ENCODE peak calls at places on chromosomes 12 and 14, in six cellular contexts. One of them, this sample, is unnamed.

GRCh38 chr14:53146739-53147138 is 6.4 kb downstream of the DDHD1 start:
- DNase-seq in endothelial cell: no peak
- DNase-seq in AG04450: no peak
- DNase-seq in esophagus squamous epithelium: no peak
- DNase-seq in psoas muscle: no peak
- DNase-seq in Peyer's patch: no peak
- DNase-seq in this sample: no peak

GRCh38 chr12:1593232-1594044 is 943 bp downstream of the FBXL14 start:
- DNase-seq in endothelial cell: peak
- DNase-seq in AG04450: no peak
- DNase-seq in esophagus squamous epithelium: no peak
- DNase-seq in psoas muscle: peak
- DNase-seq in Peyer's patch: peak
- DNase-seq in this sample: no peak

GRCh38 chr12:4118017-4118510 is 155.5 kb upstream of the CCND2 start:
- DNase-seq in endothelial cell: no peak
- DNase-seq in AG04450: peak
- DNase-seq in esophagus squamous epithelium: no peak
- DNase-seq in psoas muscle: peak
- DNase-seq in Peyer's patch: peak
- DNase-seq in this sample: peak

GRCh38 chr14:77647853-77648252 is 31.4 kb upstream of the SPTLC2 start:
- DNase-seq in endothelial cell: no peak
- DNase-seq in AG04450: no peak
- DNase-seq in esophagus squamous epithelium: no peak
- DNase-seq in psoas muscle: no peak
- DNase-seq in Peyer's patch: no peak
- DNase-seq in this sample: no peak

GRCh38 chr14:37088356-37088755 is 84.0 kb downstream of the SLC25A21 start:
- DNase-seq in endothelial cell: no peak
- DNase-seq in AG04450: no peak
- DNase-seq in esophagus squamous epithelium: no peak
- DNase-seq in psoas muscle: no peak
- DNase-seq in Peyer's patch: no peak
- DNase-seq in this sample: no peak

GRCh38 chr14:49966304-49966809 is 73.5 kb downstream of the ARF6 start:
- DNase-seq in endothelial cell: no peak
- DNase-seq in AG04450: no peak
- DNase-seq in esophagus squamous epithelium: no peak
- DNase-seq in psoas muscle: no peak
- DNase-seq in Peyer's patch: no peak
- DNase-seq in this sample: no peak

GRCh38 chr12:18589316-18589715 is 148.5 kb downstream of the PLCZ1 start:
- DNase-seq in endothelial cell: no peak
- DNase-seq in AG04450: no peak
- DNase-seq in esophagus squamous epithelium: no peak
- DNase-seq in psoas muscle: no peak
- DNase-seq in Peyer's patch: no peak
- DNase-seq in this sample: no peak

GRCh38 chr12:1936406-1937320 is 18.2 kb upstream of the CACNA2D4 start:
- DNase-seq in endothelial cell: no peak
- DNase-seq in AG04450: peak
- DNase-seq in esophagus squamous epithelium: no peak
- DNase-seq in psoas muscle: peak
- DNase-seq in Peyer's patch: no peak
- DNase-seq in this sample: no peak

GRCh38 chr12:442235-442884 is 17.4 kb upstream of the B4GALNT3 start:
- DNase-seq in endothelial cell: peak
- DNase-seq in AG04450: peak
- DNase-seq in esophagus squamous epithelium: no peak
- DNase-seq in psoas muscle: no peak
- DNase-seq in Peyer's patch: peak
- DNase-seq in this sample: peak

GRCh38 chr14:61121293-61121897 is 140.3 kb downstream of the SLC38A6 start:
- DNase-seq in endothelial cell: no peak
- DNase-seq in AG04450: no peak
- DNase-seq in esophagus squamous epithelium: no peak
- DNase-seq in psoas muscle: no peak
- DNase-seq in Peyer's patch: no peak
- DNase-seq in this sample: no peak

GRCh38 chr14:72878746-72879145 is 15.2 kb downstream of the DPF3 start:
- DNase-seq in endothelial cell: no peak
- DNase-seq in AG04450: no peak
- DNase-seq in esophagus squamous epithelium: no peak
- DNase-seq in psoas muscle: no peak
- DNase-seq in Peyer's patch: no peak
- DNase-seq in this sample: no peak

GRCh38 chr12:47848853-47849252 is 29.1 kb upstream of the HDAC7 start:
- DNase-seq in endothelial cell: no peak
- DNase-seq in AG04450: no peak
- DNase-seq in esophagus squamous epithelium: no peak
- DNase-seq in psoas muscle: no peak
- DNase-seq in Peyer's patch: no peak
- DNase-seq in this sample: no peak

GRCh38 chr14:23548351-23549318 is 2.9 kb downstream of the ZFHX2 start:
- DNase-seq in endothelial cell: no peak
- DNase-seq in AG04450: no peak
- DNase-seq in esophagus squamous epithelium: no peak
- DNase-seq in psoas muscle: no peak
- DNase-seq in Peyer's patch: no peak
- DNase-seq in this sample: no peak

GRCh38 chr12:1171657-1172056 is 180.6 kb downstream of the ERC1 start:
- DNase-seq in endothelial cell: no peak
- DNase-seq in AG04450: no peak
- DNase-seq in esophagus squamous epithelium: no peak
- DNase-seq in psoas muscle: no peak
- DNase-seq in Peyer's patch: no peak
- DNase-seq in this sample: no peak

GRCh38 chr12:46524778-46525177 is 152.2 kb upstream of the SLC38A2 start:
- DNase-seq in endothelial cell: no peak
- DNase-seq in AG04450: peak
- DNase-seq in esophagus squamous epithelium: no peak
- DNase-seq in psoas muscle: peak
- DNase-seq in Peyer's patch: peak
- DNase-seq in this sample: no peak

GRCh38 chr12:118358607-118359540 is 13.8 kb downstream of the TAOK3 start:
- DNase-seq in endothelial cell: no peak
- DNase-seq in AG04450: no peak
- DNase-seq in esophagus squamous epithelium: no peak
- DNase-seq in psoas muscle: no peak
- DNase-seq in Peyer's patch: no peak
- DNase-seq in this sample: peak

GRCh38 chr14:58882577-58883018 is 244.8 kb downstream of the DACT1 start:
- DNase-seq in endothelial cell: no peak
- DNase-seq in AG04450: no peak
- DNase-seq in esophagus squamous epithelium: no peak
- DNase-seq in psoas muscle: no peak
- DNase-seq in Peyer's patch: no peak
- DNase-seq in this sample: no peak

GRCh38 chr14:94051115-94051514 is 25.0 kb downstream of the OTUB2 start:
- DNase-seq in endothelial cell: peak
- DNase-seq in AG04450: peak
- DNase-seq in esophagus squamous epithelium: no peak
- DNase-seq in psoas muscle: no peak
- DNase-seq in Peyer's patch: no peak
- DNase-seq in this sample: no peak

GRCh38 chr12:121582583-121583333 is 1.9 kb upstream of the KDM2B start:
- DNase-seq in endothelial cell: no peak
- DNase-seq in AG04450: no peak
- DNase-seq in esophagus squamous epithelium: no peak
- DNase-seq in psoas muscle: no peak
- DNase-seq in Peyer's patch: no peak
- DNase-seq in this sample: no peak

GRCh38 chr12:20367731-20368652 is at the start of gene PDE3A:
- DNase-seq in endothelial cell: peak
- DNase-seq in AG04450: no peak
- DNase-seq in esophagus squamous epithelium: no peak
- DNase-seq in psoas muscle: peak
- DNase-seq in Peyer's patch: no peak
- DNase-seq in this sample: no peak

GRCh38 chr12:57099766-57100165 is 10.9 kb downstream of the NAB2 start:
- DNase-seq in endothelial cell: no peak
- DNase-seq in AG04450: no peak
- DNase-seq in esophagus squamous epithelium: no peak
- DNase-seq in psoas muscle: no peak
- DNase-seq in Peyer's patch: no peak
- DNase-seq in this sample: no peak

GRCh38 chr14:78897443-78897842 is 727.3 kb downstream of the NRXN3 start:
- DNase-seq in endothelial cell: no peak
- DNase-seq in AG04450: no peak
- DNase-seq in esophagus squamous epithelium: no peak
- DNase-seq in psoas muscle: no peak
- DNase-seq in Peyer's patch: no peak
- DNase-seq in this sample: no peak

GRCh38 chr14:51006781-51007211 is 62.5 kb upstream of the PYGL start:
- DNase-seq in endothelial cell: no peak
- DNase-seq in AG04450: peak
- DNase-seq in esophagus squamous epithelium: no peak
- DNase-seq in psoas muscle: peak
- DNase-seq in Peyer's patch: no peak
- DNase-seq in this sample: no peak

GRCh38 chr12:92421701-92422100 is 276.1 kb upstream of the BTG1 start:
- DNase-seq in endothelial cell: no peak
- DNase-seq in AG04450: no peak
- DNase-seq in esophagus squamous epithelium: no peak
- DNase-seq in psoas muscle: no peak
- DNase-seq in Peyer's patch: no peak
- DNase-seq in this sample: no peak

GRCh38 chr14:24428628-24429394 is 657 bp downstream of the CBLN3 start:
- DNase-seq in endothelial cell: no peak
- DNase-seq in AG04450: no peak
- DNase-seq in esophagus squamous epithelium: no peak
- DNase-seq in psoas muscle: no peak
- DNase-seq in Peyer's patch: no peak
- DNase-seq in this sample: no peak

GRCh38 chr14:32230695-32231280 is 27.7 kb upstream of the RNU6-8 start:
- DNase-seq in endothelial cell: no peak
- DNase-seq in AG04450: peak
- DNase-seq in esophagus squamous epithelium: no peak
- DNase-seq in psoas muscle: no peak
- DNase-seq in Peyer's patch: no peak
- DNase-seq in this sample: no peak

DNA sequence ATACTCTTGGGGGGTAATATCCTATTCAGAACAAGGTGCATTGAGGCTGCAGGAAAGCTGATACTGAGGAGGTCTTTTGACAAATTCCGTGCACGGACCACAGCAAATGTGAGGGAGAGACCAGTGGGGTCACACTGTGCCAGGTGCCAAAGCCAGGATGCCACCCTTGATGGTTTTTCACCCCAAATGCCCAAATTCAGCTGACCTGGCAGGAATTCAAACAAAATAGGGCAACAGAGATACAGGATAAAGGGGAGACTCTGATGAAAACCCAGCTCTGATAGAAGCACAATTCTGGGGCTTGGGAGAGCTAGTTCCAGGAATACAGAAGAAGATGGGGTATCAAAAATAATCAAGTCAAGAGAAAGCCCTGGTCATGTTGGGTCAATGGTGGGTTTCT is 55.3 kb downstream of the SLC8A3 start:
- DNase-seq in endothelial cell: no peak
- DNase-seq in AG04450: no peak
- DNase-seq in esophagus squamous epithelium: no peak
- DNase-seq in psoas muscle: no peak
- DNase-seq in Peyer's patch: no peak
- DNase-seq in this sample: no peak
- TF ChIP-seq CTCF in endothelial cell: no peak
- TF ChIP-seq CTCF in AG04450: no peak
- TF ChIP-seq CTCF in esophagus squamous epithelium: no peak
- TF ChIP-seq CTCF in psoas muscle: no peak
- TF ChIP-seq CTCF in Peyer's patch: no peak
- TF ChIP-seq CTCF in this sample: no peak

DNA sequence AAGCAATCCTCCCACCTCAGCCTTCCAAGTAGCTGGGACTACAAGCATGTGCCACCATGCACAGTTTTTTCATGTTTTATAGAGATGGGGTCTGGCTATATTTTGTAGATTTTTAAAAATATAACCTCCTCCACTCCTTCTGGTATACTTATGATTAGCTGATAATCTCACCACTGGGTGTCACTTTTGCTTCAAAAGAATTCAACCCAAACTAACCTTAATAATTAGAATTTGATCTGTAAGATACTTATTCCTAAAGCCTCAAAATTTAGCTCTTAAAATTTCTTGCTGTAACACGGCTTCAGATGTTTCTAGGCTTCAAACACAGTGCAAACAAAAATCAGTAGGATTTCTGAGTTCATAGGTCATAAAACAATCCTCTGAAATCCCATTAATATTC is 130.3 kb downstream of the CEP83 start:
- DNase-seq in endothelial cell: no peak
- DNase-seq in AG04450: no peak
- DNase-seq in esophagus squamous epithelium: no peak
- DNase-seq in psoas muscle: no peak
- DNase-seq in Peyer's patch: no peak
- DNase-seq in this sample: no peak
- TF ChIP-seq CTCF in endothelial cell: no peak
- TF ChIP-seq CTCF in AG04450: peak
- TF ChIP-seq CTCF in esophagus squamous epithelium: no peak
- TF ChIP-seq CTCF in psoas muscle: no peak
- TF ChIP-seq CTCF in Peyer's patch: no peak
- TF ChIP-seq CTCF in this sample: no peak

DNA sequence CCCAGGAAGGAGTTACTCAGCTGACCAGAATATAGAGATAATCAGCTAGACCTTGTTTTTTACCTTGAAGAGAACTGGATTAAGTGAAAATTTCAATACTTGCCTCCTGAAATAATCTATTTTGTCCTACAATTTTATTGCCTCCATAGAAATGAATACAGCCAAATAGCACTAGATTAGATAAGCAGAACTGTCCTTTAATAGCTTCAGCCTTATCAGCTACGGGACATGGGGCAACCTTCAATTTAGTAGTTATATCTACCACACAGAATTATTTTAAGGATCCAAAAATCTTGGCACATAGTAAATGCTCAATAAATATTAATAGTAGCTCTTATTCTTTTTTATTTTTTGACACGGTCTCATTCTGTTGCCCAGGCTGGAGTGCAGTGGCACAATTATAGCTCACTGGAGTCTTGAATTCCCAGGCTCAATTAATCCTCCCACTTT is 67.2 kb upstream of the PLEKHG3 start:
- DNase-seq in endothelial cell: no peak
- DNase-seq in AG04450: no peak
- DNase-seq in esophagus squamous epithelium: no peak
- DNase-seq in psoas muscle: no peak
- DNase-seq in Peyer's patch: no peak
- DNase-seq in this sample: no peak
- TF ChIP-seq CTCF in endothelial cell: peak
- TF ChIP-seq CTCF in AG04450: no peak
- TF ChIP-seq CTCF in esophagus squamous epithelium: no peak
- TF ChIP-seq CTCF in psoas muscle: no peak
- TF ChIP-seq CTCF in Peyer's patch: no peak
- TF ChIP-seq CTCF in this sample: no peak

DNA sequence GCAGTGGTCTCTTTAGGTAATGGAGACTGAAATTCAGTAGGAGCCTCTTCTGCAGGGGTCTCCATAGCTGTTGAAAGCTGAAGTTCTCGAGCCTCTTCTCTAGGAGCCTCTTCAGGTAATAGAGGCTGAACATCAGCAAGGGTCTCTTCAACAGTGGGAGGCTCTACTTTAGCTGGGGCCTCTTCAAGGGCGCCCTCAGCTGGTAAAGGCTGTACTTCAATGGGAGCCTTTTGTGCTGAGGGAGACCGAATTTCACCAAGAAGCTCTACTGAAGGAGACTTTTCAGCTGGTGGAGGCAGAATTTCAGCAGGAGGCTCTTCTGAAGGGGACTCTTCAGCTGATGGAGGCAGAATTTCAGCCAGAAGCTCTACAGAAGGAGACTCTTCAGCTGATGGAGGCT is 1.5 kb downstream of the FSCB start:
- DNase-seq in endothelial cell: no peak
- DNase-seq in AG04450: no peak
- DNase-seq in esophagus squamous epithelium: no peak
- DNase-seq in psoas muscle: no peak
- DNase-seq in Peyer's patch: no peak
- DNase-seq in this sample: no peak
- TF ChIP-seq CTCF in endothelial cell: no peak
- TF ChIP-seq CTCF in AG04450: no peak
- TF ChIP-seq CTCF in esophagus squamous epithelium: no peak
- TF ChIP-seq CTCF in psoas muscle: no peak
- TF ChIP-seq CTCF in Peyer's patch: no peak
- TF ChIP-seq CTCF in this sample: no peak

This sample was measured in GM10248.